ENCODE peak calls at places on chromosomes 6 and 20, in four cellular contexts. H is GM12891, Q is heart right ventricle, S is astrocyte of the cerebellum. C is an unnamed sample.

GRCh38 chr6:11143394-11144371 is 32.2 kb upstream of the ERVFRD-1 start:
- DNase-seq in H (no peak), S (no peak), Q (peak; percentile 29), C (no peak)

GRCh38 chr6:11500008-11500407 is 37.5 kb upstream of the TMEM170B start:
- DNase-seq in H (no peak), S (peak; percentile 71), Q (no peak), C (no peak)

GRCh38 chr20:64133951-64134407 is 26.6 kb upstream of the NPBWR2 start:
- DNase-seq in H (no peak), Q (no peak), S (no peak), C (no peak)

GRCh38 chr20:33803921-33804337 is 7.2 kb upstream of the CHMP4B start:
- DNase-seq in H (no peak), Q (no peak), S (peak; percentile 63), C (no peak)

GRCh38 chr6:135853227-135853626 is 1.7 kb downstream of the PDE7B start:
- DNase-seq in S (no peak), Q (no peak), H (no peak), C (peak; percentile 10)

GRCh38 chr6:33927551-33927950 is 123.7 kb upstream of the MLN start:
- DNase-seq in Q (no peak), S (no peak), H (no peak), C (no peak)

GRCh38 chr6:44228433-44228832 is 5.0 kb downstream of the SLC29A1 start:
- DNase-seq in S (no peak), H (no peak), Q (no peak), C (no peak)

GRCh38 chr20:33702861-33703260 is 16.7 kb upstream of the E2F1 start:
- DNase-seq in S (no peak), Q (peak; percentile 68), H (no peak), C (no peak)

GRCh38 chr6:97215157-97215769 is 67.8 kb downstream of the MMS22L start:
- DNase-seq in H (no peak), S (peak; percentile 54), Q (peak; percentile 10), C (no peak)

GRCh38 chr20:37511605-37512275 is 9.3 kb upstream of the NNAT start:
- DNase-seq in S (no peak), H (no peak), Q (no peak), C (no peak)

GRCh38 chr6:4728436-4728769 is 47.8 kb upstream of the CDYL start:
- DNase-seq in S (no peak), H (no peak), Q (no peak), C (no peak)

GRCh38 chr20:1457992-1458391 is 8.7 kb downstream of the NSFL1C start:
- DNase-seq in Q (no peak), H (no peak), S (no peak), C (no peak)

GRCh38 chr20:62193079-62194025 is 10.5 kb downstream of the MTG2 start:
- DNase-seq in H (no peak), Q (no peak), S (no peak), C (no peak)

GRCh38 chr6:157244175-157244574 is 79.1 kb downstream of the TMEM242 start:
- DNase-seq in H (no peak), Q (no peak), S (no peak), C (no peak)

GRCh38 chr20:49969234-49969633 is 13.5 kb upstream of the SNAI1 start:
- DNase-seq in S (no peak), H (no peak), Q (no peak), C (no peak)

GRCh38 chr6:112539355-112539754 is 192.2 kb downstream of the RFPL4B start:
- DNase-seq in Q (no peak), S (no peak), H (no peak), C (no peak)

GRCh38 chr6:36717871-36718540 is 20.4 kb downstream of the RAB44 start:
- DNase-seq in S (no peak), H (no peak), Q (no peak), C (no peak)

C was measured in naive thymus-derived CD4-positive, alpha-beta T cell.